ENCODE peak calls at places on chromosomes 1 and 21, in nine cellular contexts. P, O, Q, G, E, V, L, D and C are unnamed samples.

GRCh38 chr1:223077434-223077833 is 65.6 kb downstream of the TLR5 start:
- DNase-seq in L (no peak), E (no peak), V (no peak), G (no peak), P (no peak), D (no peak), O (peak; percentile 60), Q (peak; percentile 30), C (no peak)

GRCh38 chr1:85328713-85329376 is 52.4 kb upstream of the BCL10 start:
- DNase-seq in Q (peak; percentile 99), D (peak; percentile 99), E (no peak), P (no peak), O (peak; percentile 60), G (no peak), L (peak; percentile 100), V (no peak), C (no peak)

GRCh38 chr1:154329551-154330131 is 4.3 kb downstream of the ATP8B2 start:
- DNase-seq in G (no peak), Q (no peak), V (no peak), O (no peak), P (no peak), L (no peak), D (no peak), E (no peak), C (no peak)

GRCh38 chr21:35303085-35303484 is 254.0 kb upstream of the RUNX1 start:
- DNase-seq in G (no peak), D (peak; percentile 97), P (no peak), Q (peak; percentile 71), E (no peak), O (no peak), L (peak; percentile 94), V (no peak), C (no peak)

GRCh38 chr1:113675299-113675698 is 84.0 kb downstream of the PHTF1 start:
- DNase-seq in G (no peak), O (no peak), Q (no peak), E (no peak), L (peak; percentile 24), D (peak; percentile 17), P (no peak), V (no peak), C (no peak)

GRCh38 chr1:171460018-171460585 is 25.2 kb upstream of the PRRC2C start:
- DNase-seq in P (no peak), L (peak; percentile 5), D (peak; percentile 79), E (no peak), Q (no peak), V (no peak), G (no peak), O (no peak), C (no peak)

GRCh38 chr1:248823517-248824001 is 2.2 kb downstream of the SH3BP5L start:
- DNase-seq in O (no peak), P (peak; percentile 38), G (no peak), Q (no peak), E (no peak), V (no peak), L (peak; percentile 90), D (peak; percentile 96), C (no peak)

GRCh38 chr1:24896596-24897262 is 33.3 kb downstream of the RUNX3 start:
- DNase-seq in O (no peak), G (no peak), V (no peak), D (no peak), E (no peak), P (no peak), L (no peak), Q (no peak), C (no peak)

GRCh38 chr1:205533729-205534443 is 29.4 kb downstream of the CDK18 start:
- DNase-seq in P (no peak), D (no peak), V (no peak), O (no peak), G (no peak), E (no peak), L (no peak), Q (no peak), C (no peak)

GRCh38 chr1:224435318-224435763 is 744 bp upstream of the WDR26 start:
- DNase-seq in D (peak; percentile 38), Q (peak; percentile 28), P (no peak), V (no peak), O (no peak), L (peak; percentile 81), E (no peak), G (peak; percentile 39), C (no peak)

GRCh38 chr21:36610201-36610600 is 88.7 kb upstream of the SIM2 start:
- DNase-seq in E (no peak), O (no peak), V (no peak), D (no peak), P (no peak), G (no peak), L (no peak), Q (peak; percentile 59), C (no peak)

GRCh38 chr1:6464514-6464836 is 1.5 kb downstream of the TNFRSF25 start:
- DNase-seq in G (no peak), D (peak; percentile 40), V (no peak), E (no peak), Q (no peak), L (no peak), O (peak; percentile 87), P (no peak), C (no peak)

GRCh38 chr1:199733125-199733524 is 294.4 kb upstream of the NR5A2 start:
- DNase-seq in D (peak; percentile 25), G (no peak), Q (peak; percentile 73), P (no peak), V (no peak), E (no peak), L (peak; percentile 12), O (no peak), C (no peak)

GRCh38 chr1:201941420-201942128 is 4.8 kb downstream of the LMOD1 start:
- DNase-seq in D (no peak), V (no peak), E (no peak), P (no peak), G (peak; percentile 35), Q (no peak), O (no peak), L (no peak), C (no peak)

GRCh38 chr1:30353637-30354036 is 369.7 kb downstream of the MATN1 start:
- DNase-seq in L (peak; percentile 11), D (peak; percentile 17), P (no peak), G (peak; percentile 46), O (no peak), E (no peak), V (no peak), Q (no peak), C (no peak)

GRCh38 chr1:51264470-51264869 is 28.4 kb downstream of the RNF11 start:
- DNase-seq in O (no peak), V (no peak), D (peak; percentile 87), G (no peak), P (no peak), Q (peak; percentile 61), L (peak; percentile 92), E (peak; percentile 20), C (no peak)

GRCh38 chr1:32964461-32965250 is at the start of gene RNF19B:
- DNase-seq in O (peak; percentile 96), L (peak; percentile 96), P (peak; percentile 97), Q (peak; percentile 97), V (peak; percentile 97), G (peak; percentile 99), D (peak; percentile 97), E (peak; percentile 89), C (peak; percentile 88)

GRCh38 chr1:200908158-200908868 is 13.6 kb downstream of the INAVA start:
- DNase-seq in V (peak; percentile 57), O (no peak), D (no peak), G (no peak), P (no peak), E (no peak), Q (no peak), L (no peak), C (no peak)

GRCh38 chr21:38849776-38850175 is 44.0 kb downstream of the ETS2 start:
- DNase-seq in Q (peak; percentile 39), V (no peak), P (no peak), L (no peak), O (peak; percentile 24), E (no peak), G (no peak), D (peak; percentile 46), C (no peak)

GRCh38 chr1:20202166-20202565 is 15.8 kb upstream of the PLA2G2C start:
- DNase-seq in O (no peak), V (no peak), P (no peak), L (no peak), G (no peak), Q (no peak), D (no peak), E (no peak), C (no peak)

GRCh38 chr1:221039616-221040015 is 160.4 kb downstream of the HLX start:
- DNase-seq in V (no peak), L (peak; percentile 76), O (no peak), E (peak; percentile 66), G (no peak), P (no peak), D (peak; percentile 59), Q (peak; percentile 54), C (peak; percentile 37)

GRCh38 chr1:167798951-167799350 is 77.2 kb downstream of the MPZL1 start:
- DNase-seq in P (no peak), O (no peak), Q (no peak), G (no peak), V (no peak), E (no peak), L (no peak), D (no peak), C (no peak)

GRCh38 chr1:117658676-117659075 is 52.8 kb downstream of the TENT5C start:
- DNase-seq in O (no peak), P (peak; percentile 69), D (no peak), Q (no peak), V (peak; percentile 50), E (no peak), L (no peak), G (no peak), C (no peak)

GRCh38 chr21:36783612-36784383 is 84.9 kb downstream of the SIM2 start:
- DNase-seq in G (no peak), E (no peak), P (no peak), V (no peak), D (peak; percentile 94), Q (peak; percentile 46), L (peak; percentile 89), O (no peak), C (no peak)

GRCh38 chr1:220887868-220888664 is 8.8 kb downstream of the HLX start:
- DNase-seq in V (no peak), O (no peak), Q (no peak), D (no peak), L (no peak), P (no peak), E (no peak), G (no peak), C (no peak)

GRCh38 chr1:94986783-94987182 is 59.9 kb upstream of the CNN3 start:
- DNase-seq in L (peak; percentile 83), E (no peak), G (no peak), V (no peak), P (no peak), Q (no peak), O (no peak), D (peak; percentile 74), C (no peak)

GRCh38 chr1:233006582-233006981 is 56.2 kb downstream of the NTPCR start:
- DNase-seq in G (no peak), L (no peak), V (no peak), D (no peak), E (no peak), P (no peak), O (no peak), Q (no peak), C (no peak)

GRCh38 chr1:99786751-99787501 is 20.5 kb upstream of the FRRS1 start:
- DNase-seq in G (no peak), E (no peak), V (no peak), P (no peak), O (no peak), Q (no peak), D (no peak), L (no peak), C (no peak)